ENCODE peak calls at places on chromosomes 3 and 15, in four cellular contexts. E, L, F and R are unnamed samples.
A peak's percentile ranks its signal among the peaks of the same experiment; 100 is the strongest.

GRCh38 chr3:143486611-143487010 is 361.7 kb downstream of the SLC9A9 start:
- DNase-seq in E (no peak), F (no peak), L (no peak), R (no peak)

GRCh38 chr3:62065985-62066693 is 307.2 kb downstream of the FEZF2 start:
- DNase-seq in F (no peak), E (no peak), L (no peak), R (peak; percentile 10)

GRCh38 chr3:134681527-134681910 is 30.7 kb upstream of the KY start:
- DNase-seq in E (no peak), F (no peak), L (no peak), R (no peak)

GRCh38 chr3:72836923-72837322 is 11.3 kb downstream of the SHQ1 start:
- DNase-seq in E (no peak), F (no peak), L (no peak), R (no peak)

GRCh38 chr3:171566803-171567422 is 106.7 kb upstream of the TNIK start:
- DNase-seq in F (peak; percentile 61), E (peak; percentile 29), L (peak; percentile 42), R (peak; percentile 46)

GRCh38 chr15:96347181-96348111 is 16.9 kb downstream of the NR2F2 start:
- DNase-seq in E (no peak), L (no peak), F (no peak), R (no peak)

GRCh38 chr3:180408654-180409053 is 193.3 kb upstream of the TTC14 start:
- DNase-seq in E (peak; percentile 1), L (no peak), F (no peak), R (peak; percentile 51)

GRCh38 chr15:92653836-92654524 is 1.6 kb downstream of the FAM174B start:
- DNase-seq in E (peak; percentile 55), L (no peak), F (no peak), R (no peak)

GRCh38 chr3:74447221-74447620 is 167.2 kb downstream of the CNTN3 start:
- DNase-seq in F (no peak), E (no peak), L (no peak), R (no peak)

DNA sequence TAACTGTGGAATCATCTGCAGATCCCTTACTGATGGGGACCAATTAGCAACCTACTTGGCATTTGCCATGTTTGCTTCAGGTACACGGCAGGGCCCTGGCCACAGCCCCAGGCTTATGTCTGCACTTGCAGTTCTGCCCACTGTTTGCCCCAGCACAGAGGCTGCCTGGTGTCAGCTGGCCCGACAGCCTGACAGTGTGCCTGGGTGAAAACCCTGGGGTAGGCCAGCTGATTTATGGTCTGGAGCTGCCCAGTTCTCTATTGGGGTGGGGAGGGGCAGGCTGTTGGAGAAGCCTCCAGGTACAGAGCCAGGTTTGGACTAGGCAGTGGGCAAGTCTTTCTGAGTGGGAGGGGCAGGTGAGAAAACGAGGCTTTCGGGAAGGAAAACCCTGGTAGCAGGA is 11.2 kb upstream of the TGM5 start:
- DNase-seq in L (no peak), E (no peak), F (no peak), R (no peak)
- TF ChIP-seq ELK1 in L (no peak), E (no peak), F (no peak), R (no peak)

GRCh38 chr3:126104742-126105605 is 21.1 kb upstream of the SLC41A3 start:
- DNase-seq in E (no peak), L (no peak), F (no peak), R (no peak)
- TF ChIP-seq ELK1 in E (no peak), L (no peak), F (no peak), R (no peak)

DNA sequence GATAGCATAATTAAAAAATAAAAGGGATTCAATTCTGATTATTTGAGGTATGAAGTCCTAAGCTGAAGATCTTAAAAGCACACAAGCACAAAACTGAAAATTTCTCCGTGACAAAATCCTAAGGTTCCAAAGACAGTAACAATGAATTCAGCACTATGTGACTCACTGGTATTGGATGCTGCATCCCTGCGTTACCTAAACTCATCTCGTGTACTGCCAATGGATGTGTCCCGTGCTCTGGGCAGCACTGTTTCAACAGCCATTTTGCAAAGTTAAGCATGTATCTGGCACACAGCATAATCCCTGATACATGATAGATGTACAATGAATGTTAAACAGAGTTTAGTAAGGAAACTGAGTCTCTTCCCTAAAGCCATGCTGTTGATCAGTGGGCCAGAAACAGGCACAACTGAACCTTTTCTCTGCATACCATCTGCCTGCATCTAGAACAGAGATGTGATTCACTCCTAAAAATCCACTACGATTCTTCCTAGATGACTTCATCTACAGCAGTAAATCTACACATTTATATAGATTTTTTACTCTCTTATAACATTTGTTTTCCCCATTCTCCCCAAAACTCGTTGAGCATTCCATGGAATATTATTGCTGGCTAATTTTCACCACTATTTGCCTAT is 14.3 kb downstream of the SUCLG2 start:
- DNase-seq in L (no peak), E (no peak), F (no peak), R (peak; percentile 67)
- TF ChIP-seq ELK1 in L (no peak), E (no peak), F (no peak), R (no peak)

GRCh38 chr3:17179381-17180205 is 294.8 kb downstream of the PLCL2 start:
- DNase-seq in L (peak; percentile 56), E (no peak), F (no peak), R (peak; percentile 13)

GRCh38 chr3:17176757-17177156 is 292.0 kb downstream of the PLCL2 start:
- DNase-seq in L (no peak), F (no peak), E (no peak), R (no peak)

DNA sequence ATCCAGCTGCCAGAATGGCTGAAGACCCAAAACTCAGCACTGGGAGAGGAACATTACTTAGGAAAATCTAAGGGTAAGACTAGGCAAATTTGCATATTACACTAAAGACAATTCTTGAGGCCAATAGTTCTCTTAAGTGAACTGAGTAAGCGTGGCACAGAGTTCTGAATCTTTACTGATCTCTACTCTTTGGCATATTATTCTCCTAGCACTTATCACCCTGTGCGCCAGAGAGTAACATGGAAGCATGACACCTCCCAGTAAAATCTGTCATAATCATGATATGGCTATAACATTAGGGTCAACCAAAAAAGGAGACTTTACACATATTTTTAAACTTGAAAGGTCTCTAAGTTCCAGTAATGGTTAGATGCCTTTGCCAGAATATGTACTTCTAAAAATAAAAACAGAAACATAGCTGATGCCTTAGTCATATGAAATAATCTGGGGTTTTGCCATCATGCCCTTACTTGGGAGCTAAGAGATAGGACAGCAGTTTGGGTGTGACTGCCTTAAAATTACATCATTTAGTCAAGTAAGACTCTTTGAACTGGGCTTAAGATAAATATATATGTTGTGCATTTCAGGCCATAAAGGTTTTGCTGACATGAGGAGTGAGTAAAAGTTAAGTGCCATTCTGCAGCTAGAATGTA is 290.6 kb downstream of the PLCL2 start:
- DNase-seq in L (no peak), E (no peak), F (no peak), R (peak; percentile 80)
- TF ChIP-seq ELK1 in L (no peak), E (no peak), F (no peak), R (no peak)

DNA sequence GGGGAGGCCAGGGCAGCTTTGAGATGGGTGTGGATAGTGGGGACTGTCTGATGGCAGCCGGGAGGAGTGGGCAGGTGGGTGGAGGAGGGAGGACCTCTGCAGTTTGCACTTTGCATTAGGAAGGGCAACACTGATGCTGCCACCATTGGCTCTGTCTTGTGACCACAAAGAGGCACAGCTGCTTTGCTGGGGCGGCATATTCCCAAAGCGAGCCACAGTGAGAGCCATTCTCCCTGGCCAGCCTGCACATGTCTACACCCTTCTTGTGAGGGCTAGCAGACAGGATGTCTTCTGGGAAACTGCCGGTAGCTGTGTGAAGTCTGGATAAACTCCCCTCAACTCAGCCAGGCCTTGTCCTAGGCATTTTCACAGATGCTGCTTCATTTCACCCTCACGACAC is 38.3 kb downstream of the CCNB2 start:
- DNase-seq in F (no peak), E (no peak), L (no peak), R (no peak)
- TF ChIP-seq ELK1 in F (no peak), E (no peak), L (no peak), R (no peak)

GRCh38 chr3:148331111-148331818 is 366.4 kb upstream of the AGTR1 start:
- DNase-seq in F (no peak), E (no peak), L (no peak), R (peak; percentile 51)
- TF ChIP-seq ELK1 in F (no peak), E (no peak), L (no peak), R (no peak)